ENCODE peak calls at places on chromosomes 5 and 9, in eight cellular contexts. F, L, G, O, U, K, P and B are unnamed samples.
A peak's percentile ranks its signal among the peaks of the same experiment; 100 is the strongest.

GRCh38 chr9:22722492-22722891 is 275.9 kb downstream of the DMRTA1 start:
- DNase-seq in F (no peak), L (no peak), G (peak; percentile 52), O (no peak), U (no peak), K (no peak), P (no peak), B (no peak)

GRCh38 chr9:69932901-69933300 is 110.7 kb upstream of the MAMDC2 start:
- DNase-seq in F (no peak), L (no peak), G (peak; percentile 42), O (peak; percentile 36), U (no peak), K (no peak), P (no peak), B (no peak)

GRCh38 chr9:129256959-129257713 is 79.1 kb upstream of the IER5L start:
- DNase-seq in F (no peak), L (no peak), G (no peak), O (no peak), U (no peak), K (no peak), P (no peak), B (peak; percentile 10)

GRCh38 chr9:130433168-130433946 is 11.4 kb upstream of the ASS1 start:
- DNase-seq in F (no peak), L (peak; percentile 46), G (no peak), O (peak; percentile 69), U (peak; percentile 62), K (no peak), P (no peak), B (peak; percentile 70)

GRCh38 chr5:13478831-13479465 is 465.5 kb downstream of the DNAH5 start:
- DNase-seq in F (peak; percentile 8), L (peak; percentile 70), G (peak; percentile 82), O (peak; percentile 21), U (peak; percentile 90), K (peak; percentile 15), P (no peak), B (no peak)

GRCh38 chr9:35490155-35490909 is 421 bp downstream of the RUSC2 start:
- DNase-seq in F (no peak), L (no peak), G (peak; percentile 24), O (peak; percentile 42), U (peak; percentile 54), K (no peak), P (no peak), B (peak; percentile 39)

GRCh38 chr5:150774145-150774544 is 4.4 kb upstream of the SMIM3 start:
- DNase-seq in F (no peak), L (peak; percentile 87), G (peak; percentile 92), O (peak; percentile 73), U (no peak), K (no peak), P (no peak), B (no peak)

GRCh38 chr5:2300861-2301610 is 418.3 kb upstream of the IRX4 start:
- DNase-seq in F (no peak), L (no peak), G (no peak), O (no peak), U (no peak), K (no peak), P (no peak), B (no peak)

GRCh38 chr5:17019324-17019723 is 83.2 kb upstream of the MYO10 start:
- DNase-seq in F (no peak), L (no peak), G (no peak), O (no peak), U (no peak), K (no peak), P (no peak), B (no peak)

GRCh38 chr9:123742009-123742767 is 187.7 kb downstream of the DENND1A start:
- DNase-seq in F (peak; percentile 56), L (peak; percentile 72), G (peak; percentile 37), O (no peak), U (peak; percentile 41), K (no peak), P (no peak), B (peak; percentile 46)

GRCh38 chr9:114112778-114113585 is 13.9 kb upstream of the KIF12 start:
- DNase-seq in F (peak; percentile 77), L (peak; percentile 41), G (peak; percentile 57), O (no peak), U (no peak), K (no peak), P (no peak), B (peak; percentile 88)

GRCh38 chr9:89814340-89815040 is 209.7 kb downstream of the GADD45G start:
- DNase-seq in F (no peak), L (peak; percentile 57), G (peak; percentile 58), O (no peak), U (peak; percentile 53), K (peak; percentile 43), P (no peak), B (no peak)

GRCh38 chr5:62093981-62094380 is 212.0 kb upstream of the KIF2A start:
- DNase-seq in F (no peak), L (peak; percentile 6), G (peak; percentile 69), O (no peak), U (peak; percentile 86), K (no peak), P (no peak), B (peak; percentile 27)

GRCh38 chr9:99353408-99353807 is 131.3 kb downstream of the SEC61B start:
- DNase-seq in F (no peak), L (peak; percentile 57), G (peak; percentile 94), O (no peak), U (no peak), K (no peak), P (no peak), B (no peak)

GRCh38 chr9:14372437-14373318 is 58.7 kb upstream of the NFIB start:
- DNase-seq in F (peak; percentile 73), L (peak; percentile 73), G (peak; percentile 89), O (no peak), U (peak; percentile 33), K (no peak), P (no peak), B (peak; percentile 69)

GRCh38 chr5:131171276-131171815 is 602 bp downstream of the LYRM7 start:
- DNase-seq in F (no peak), L (no peak), G (no peak), O (no peak), U (peak; percentile 46), K (no peak), P (no peak), B (no peak)

GRCh38 chr5:180138214-180138975 is 66.8 kb upstream of the RNF130 start:
- DNase-seq in F (no peak), L (no peak), G (no peak), O (no peak), U (no peak), K (no peak), P (no peak), B (peak; percentile 11)

GRCh38 chr9:17349816-17350215 is 215.0 kb downstream of the CNTLN start:
- DNase-seq in F (no peak), L (peak; percentile 53), G (peak; percentile 26), O (no peak), U (no peak), K (no peak), P (no peak), B (no peak)

GRCh38 chr9:130701059-130702022 is 7.8 kb downstream of the EXOSC2 start:
- DNase-seq in F (peak; percentile 85), L (peak; percentile 89), G (peak; percentile 63), O (peak; percentile 74), U (peak; percentile 68), K (peak; percentile 56), P (peak; percentile 40), B (peak; percentile 88)

GRCh38 chr9:72315089-72315509 is 49.9 kb downstream of the ZFAND5 start:
- DNase-seq in F (peak; percentile 58), L (peak; percentile 87), G (peak; percentile 93), O (no peak), U (peak; percentile 48), K (no peak), P (no peak), B (peak; percentile 47)

GRCh38 chr5:108615216-108615615 is 132.5 kb upstream of the FER start:
- DNase-seq in F (no peak), L (no peak), G (no peak), O (no peak), U (no peak), K (no peak), P (no peak), B (no peak)

GRCh38 chr5:122507581-122507980 is 195.5 kb downstream of the SNCAIP start:
- DNase-seq in F (no peak), L (no peak), G (peak; percentile 17), O (no peak), U (no peak), K (no peak), P (no peak), B (no peak)

GRCh38 chr9:91856419-91856818 is 93.6 kb downstream of the ROR2 start:
- DNase-seq in F (no peak), L (no peak), G (peak; percentile 8), O (no peak), U (no peak), K (no peak), P (no peak), B (no peak)

GRCh38 chr9:123544007-123544827 is 188.2 kb downstream of the CRB2 start:
- DNase-seq in F (no peak), L (peak; percentile 45), G (peak; percentile 33), O (peak; percentile 49), U (peak; percentile 51), K (peak; percentile 50), P (no peak), B (no peak)

GRCh38 chr5:100904259-100904822 is 1.3 kb upstream of the ST8SIA4 start:
- DNase-seq in F (peak; percentile 17), L (peak; percentile 12), G (no peak), O (peak; percentile 61), U (no peak), K (peak; percentile 28), P (peak; percentile 28), B (peak; percentile 22)

GRCh38 chr5:878125-878524 is 14.5 kb downstream of the BRD9 start:
- DNase-seq in F (no peak), L (no peak), G (no peak), O (no peak), U (no peak), K (no peak), P (no peak), B (no peak)

GRCh38 chr9:113973226-113973625 is 97.1 kb downstream of the ZNF618 start:
- DNase-seq in F (no peak), L (peak; percentile 58), G (no peak), O (no peak), U (no peak), K (no peak), P (no peak), B (no peak)

GRCh38 chr5:158264264-158264663 is 405.3 kb upstream of the CLINT1 start:
- DNase-seq in F (no peak), L (no peak), G (no peak), O (no peak), U (no peak), K (no peak), P (no peak), B (no peak)

GRCh38 chr5:143277536-143277935 is 126.0 kb downstream of the NR3C1 start:
- DNase-seq in F (no peak), L (no peak), G (no peak), O (no peak), U (no peak), K (no peak), P (no peak), B (no peak)

GRCh38 chr5:138180183-138180782 is 1.4 kb downstream of the KIF20A start:
- DNase-seq in F (no peak), L (peak; percentile 64), G (peak; percentile 79), O (peak; percentile 86), U (peak; percentile 70), K (peak; percentile 53), P (no peak), B (no peak)

GRCh38 chr9:38638881-38639576 is 18.6 kb upstream of the ANKRD18A start:
- DNase-seq in F (no peak), L (no peak), G (peak; percentile 73), O (no peak), U (no peak), K (no peak), P (no peak), B (no peak)

GRCh38 chr9:16708638-16709435 is 161.6 kb downstream of the BNC2 start:
- DNase-seq in F (no peak), L (peak; percentile 81), G (peak; percentile 87), O (no peak), U (no peak), K (no peak), P (no peak), B (no peak)

GRCh38 chr9:96874947-96875459 is 20.7 kb upstream of the ZNF782 start:
- DNase-seq in F (no peak), L (peak; percentile 71), G (peak; percentile 82), O (no peak), U (peak; percentile 50), K (peak; percentile 62), P (no peak), B (no peak)

GRCh38 chr9:130215341-130216119 is 43.3 kb downstream of the NCS1 start:
- DNase-seq in F (no peak), L (peak; percentile 53), G (peak; percentile 48), O (peak; percentile 16), U (no peak), K (no peak), P (no peak), B (no peak)